ENCODE peak calls at places on chromosomes 16 and 17, in eight cellular contexts. S, X, I, Q, G, B, P and C are unnamed samples.

GRCh38 chr17:6480325-6480675 is 36.0 kb downstream of the PIMREG start:
- DNase-seq in S (no peak), X (no peak), G (no peak), P (no peak), B (no peak), Q (no peak), I (no peak), C (no peak)

GRCh38 chr16:1456951-1457350 is 12.6 kb upstream of the CCDC154 start:
- DNase-seq in G (no peak), I (no peak), S (no peak), X (no peak), P (no peak), B (no peak), Q (no peak), C (no peak)

GRCh38 chr16:68374961-68375660 is 64.3 kb downstream of the PRMT7 start:
- DNase-seq in Q (peak), P (no peak), I (no peak), X (no peak), B (no peak), G (no peak), S (no peak), C (no peak)

GRCh38 chr17:63635787-63636186 is 13.6 kb downstream of the MAP3K3 start:
- DNase-seq in P (no peak), I (no peak), X (no peak), S (no peak), B (no peak), G (no peak), Q (no peak), C (no peak)

GRCh38 chr17:59840908-59841666 is 51.7 kb downstream of the TUBD1 start:
- DNase-seq in I (peak), S (no peak), Q (no peak), P (peak), X (no peak), G (no peak), B (no peak), C (peak)

GRCh38 chr17:14672830-14673229 is 371.9 kb downstream of the HS3ST3B1 start:
- DNase-seq in B (no peak), X (no peak), G (peak), Q (no peak), P (no peak), S (no peak), I (no peak), C (no peak)

GRCh38 chr16:19284207-19284606 is 1.3 kb upstream of the CLEC19A start:
- DNase-seq in Q (no peak), B (no peak), I (no peak), G (no peak), S (no peak), P (peak), X (peak), C (no peak)

GRCh38 chr17:64992325-64992802 is 64.2 kb downstream of the GNA13 start:
- DNase-seq in X (no peak), G (no peak), B (no peak), I (no peak), P (peak), Q (no peak), S (no peak), C (no peak)

GRCh38 chr17:75181608-75182318 is 996 bp downstream of the SUMO2 start:
- DNase-seq in Q (no peak), X (no peak), S (peak), B (peak), G (no peak), P (no peak), I (peak), C (peak)

GRCh38 chr17:50665838-50666237 is 31.2 kb downstream of the ABCC3 start:
- DNase-seq in S (no peak), Q (no peak), B (no peak), G (no peak), I (no peak), P (no peak), X (no peak), C (no peak)

GRCh38 chr16:55835578-55835977 is 2.7 kb upstream of the CES1 start:
- DNase-seq in B (no peak), Q (no peak), S (no peak), X (peak), P (no peak), G (no peak), I (no peak), C (no peak)

GRCh38 chr17:511833-512251 is 159.2 kb upstream of the RPH3AL start:
- DNase-seq in P (no peak), Q (no peak), S (no peak), G (no peak), X (no peak), B (no peak), I (no peak), C (no peak)

GRCh38 chr16:19001788-19002187 is 18.1 kb downstream of the TMC7 start:
- DNase-seq in S (no peak), G (peak), X (no peak), B (no peak), Q (no peak), P (peak), I (peak), C (no peak)

GRCh38 chr16:1729445-1729844 is 23.4 kb downstream of the MAPK8IP3 start:
- DNase-seq in B (no peak), G (no peak), X (no peak), S (no peak), P (no peak), I (no peak), Q (no peak), C (no peak)

GRCh38 chr16:88792078-88792550 is 7.1 kb upstream of the PIEZO1 start:
- DNase-seq in X (no peak), B (no peak), P (no peak), G (no peak), Q (no peak), I (no peak), S (no peak), C (no peak)

GRCh38 chr16:66658860-66659190 is 37.7 kb downstream of the CMTM4 start:
- DNase-seq in B (no peak), G (no peak), X (no peak), Q (no peak), I (no peak), P (no peak), S (no peak), C (no peak)

GRCh38 chr16:84755004-84755672 is 55.3 kb downstream of the USP10 start:
- DNase-seq in P (no peak), Q (no peak), B (no peak), X (no peak), I (no peak), S (no peak), G (no peak), C (no peak)

GRCh38 chr16:56625140-56625942 is at the start of gene MT1E:
- DNase-seq in P (peak), X (no peak), I (peak), G (no peak), Q (peak), B (peak), S (peak), C (peak)

GRCh38 chr17:28511858-28512461 is 5.8 kb downstream of the FOXN1 start:
- DNase-seq in B (no peak), I (no peak), X (no peak), G (no peak), Q (no peak), S (no peak), P (no peak), C (no peak)

GRCh38 chr17:54662978-54663876 is 237.4 kb upstream of the TOM1L1 start:
- DNase-seq in B (no peak), I (no peak), S (no peak), P (no peak), G (no peak), X (no peak), Q (no peak), C (no peak)

GRCh38 chr16:87044031-87044380 is 273.2 kb downstream of the C16orf95 start:
- DNase-seq in Q (no peak), B (no peak), I (no peak), X (no peak), G (no peak), P (no peak), S (no peak), C (no peak)

GRCh38 chr16:77937473-77938195 is 84.7 kb upstream of the CLEC3A start:
- DNase-seq in I (no peak), B (no peak), X (no peak), S (no peak), P (no peak), Q (no peak), G (no peak), C (no peak)

GRCh38 chr17:82893779-82894178 is 54.0 kb upstream of the ZNF750 start:
- DNase-seq in I (peak), S (no peak), Q (no peak), G (no peak), B (no peak), P (no peak), X (no peak), C (peak)

GRCh38 chr16:15567823-15568222 is 75.1 kb downstream of the MARF1 start:
- DNase-seq in X (no peak), S (no peak), B (no peak), Q (no peak), P (no peak), G (no peak), I (no peak), C (no peak)

GRCh38 chr16:873889-874288 is 73.4 kb upstream of the GNG13 start:
- DNase-seq in X (no peak), B (no peak), S (no peak), Q (no peak), P (no peak), I (no peak), G (no peak), C (no peak)

GRCh38 chr16:19717319-19717718 is 708 bp downstream of the KNOP1 start:
- DNase-seq in P (no peak), Q (no peak), I (peak), S (no peak), X (no peak), G (no peak), B (no peak), C (no peak)

GRCh38 chr17:67223924-67224323 is 21.1 kb downstream of the HELZ start:
- DNase-seq in I (no peak), G (no peak), P (no peak), Q (no peak), S (no peak), X (no peak), B (no peak), C (no peak)

GRCh38 chr16:606656-607307 is 16.9 kb downstream of the RAB40C start:
- DNase-seq in Q (no peak), P (no peak), S (no peak), B (no peak), G (no peak), I (no peak), X (no peak), C (no peak)

GRCh38 chr16:19809693-19810092 is 75.0 kb downstream of the GPRC5B start:
- DNase-seq in S (no peak), I (no peak), B (no peak), P (no peak), G (no peak), X (no peak), Q (no peak), C (no peak)

GRCh38 chr17:77753246-77753645 is 205.3 kb upstream of the TNRC6C start:
- DNase-seq in S (no peak), Q (no peak), B (no peak), X (no peak), P (no peak), I (no peak), G (no peak), C (no peak)

GRCh38 chr17:79739148-79740062 is 8.7 kb downstream of the ENPP7 start:
- DNase-seq in S (no peak), B (no peak), I (no peak), G (no peak), P (peak), Q (no peak), X (no peak), C (no peak)

GRCh38 chr17:57895382-57896060 is 45.7 kb upstream of the MRPS23 start:
- DNase-seq in I (peak), G (no peak), B (no peak), P (peak), X (no peak), S (no peak), Q (no peak), C (no peak)

GRCh38 chr16:69443809-69444611 is 19.6 kb downstream of the CYB5B start:
- DNase-seq in P (no peak), B (peak), I (peak), X (peak), G (no peak), S (no peak), Q (peak), C (peak)

GRCh38 chr17:73091770-73092517 is 544 bp downstream of the SLC39A11 start:
- DNase-seq in B (peak), G (no peak), I (peak), S (no peak), X (no peak), P (no peak), Q (peak), C (peak)

GRCh38 chr17:48604770-48605329 is at the start of gene HOXB6:
- DNase-seq in Q (no peak), S (no peak), X (no peak), B (peak), I (peak), G (no peak), P (peak), C (peak)

GRCh38 chr17:29449865-29450671 is 59.9 kb downstream of the TAOK1 start:
- DNase-seq in Q (no peak), I (no peak), X (no peak), S (no peak), G (no peak), B (no peak), P (no peak), C (no peak)

GRCh38 chr17:9402590-9403199 is 172.9 kb downstream of the STX8 start:
- DNase-seq in S (no peak), B (peak), X (peak), P (peak), G (no peak), Q (no peak), I (peak), C (peak)

GRCh38 chr17:19760781-19761180 is 12.7 kb upstream of the ALDH3A1 start:
- DNase-seq in X (no peak), P (no peak), B (no peak), I (no peak), G (no peak), Q (no peak), S (no peak), C (no peak)

GRCh38 chr17:8003594-8004181 is 1.3 kb downstream of the GUCY2D start:
- DNase-seq in P (no peak), X (no peak), Q (no peak), S (no peak), I (no peak), B (no peak), G (no peak), C (no peak)